ENCODE peak calls at places on chromosome 6, in eight cellular contexts. I, R, C, V, Z, D, H and N are unnamed samples.
A peak's percentile ranks its signal among the peaks of the same experiment; 100 is the strongest.

GRCh38 chr6:71420693-71421328 is 132.2 kb downstream of the OGFRL1 start:
- DNase-seq in D (no peak), C (peak; percentile 97), H (peak; percentile 92), V (peak; percentile 98), Z (peak; percentile 91), R (peak; percentile 95), I (peak; percentile 99), N (peak; percentile 95)

GRCh38 chr6:31927242-31927867 is at the start of gene C2:
- DNase-seq in V (no peak), C (no peak), I (no peak), H (no peak), D (no peak), Z (no peak), R (no peak), N (no peak)

GRCh38 chr6:11318835-11319813 is 86.7 kb upstream of the NEDD9 start:
- DNase-seq in R (no peak), I (no peak), V (no peak), H (no peak), C (no peak), Z (no peak), D (no peak), N (no peak)

GRCh38 chr6:106799008-106799952 is 169.9 kb downstream of the QRSL1 start:
- DNase-seq in R (no peak), V (peak; percentile 45), Z (no peak), C (peak; percentile 54), H (no peak), I (no peak), D (peak; percentile 25), N (no peak)

GRCh38 chr6:498795-499231 is 107.3 kb downstream of the IRF4 start:
- DNase-seq in I (no peak), D (peak; percentile 69), R (no peak), V (no peak), Z (no peak), C (no peak), H (no peak), N (no peak)

GRCh38 chr6:3811191-3811590 is 38.0 kb upstream of the FAM50B start:
- DNase-seq in I (no peak), D (no peak), V (peak; percentile 50), R (no peak), C (no peak), H (no peak), Z (no peak), N (no peak)

GRCh38 chr6:115004982-115005381 is 662.2 kb upstream of the HS3ST5 start:
- DNase-seq in R (no peak), C (no peak), D (no peak), H (no peak), Z (no peak), V (no peak), I (no peak), N (no peak)

GRCh38 chr6:37171141-37171969 is 1.4 kb downstream of the PIM1 start:
- DNase-seq in D (no peak), V (peak; percentile 66), I (peak; percentile 86), H (peak; percentile 49), R (peak; percentile 78), C (peak; percentile 55), Z (peak; percentile 48), N (peak; percentile 63)

GRCh38 chr6:42453027-42453648 is 1.4 kb upstream of the TRERF1 start:
- DNase-seq in I (peak; percentile 96), D (peak; percentile 51), C (peak; percentile 68), Z (peak; percentile 65), H (peak; percentile 89), V (peak; percentile 88), R (peak; percentile 93), N (peak; percentile 91)

GRCh38 chr6:161215193-161215592 is 58.7 kb downstream of the AGPAT4 start:
- DNase-seq in R (no peak), V (no peak), C (no peak), D (no peak), I (no peak), Z (no peak), H (no peak), N (no peak)

GRCh38 chr6:34131326-34132081 is 14.4 kb downstream of the GRM4 start:
- DNase-seq in D (no peak), C (no peak), R (no peak), V (no peak), Z (no peak), H (no peak), I (no peak), N (no peak)

GRCh38 chr6:15266423-15266996 is 20.6 kb downstream of the JARID2 start:
- DNase-seq in R (no peak), Z (no peak), H (no peak), V (no peak), C (no peak), I (no peak), D (no peak), N (no peak)

GRCh38 chr6:114764866-114765265 is 422.0 kb upstream of the HS3ST5 start:
- DNase-seq in H (no peak), C (no peak), I (no peak), R (no peak), Z (no peak), D (no peak), V (no peak), N (no peak)

GRCh38 chr6:129647044-129647443 is 62.9 kb downstream of the ARHGAP18 start:
- DNase-seq in C (no peak), V (no peak), I (no peak), Z (no peak), H (no peak), R (no peak), D (no peak), N (no peak)

GRCh38 chr6:129645371-129646139 is 64.4 kb downstream of the ARHGAP18 start:
- DNase-seq in V (no peak), R (no peak), H (no peak), Z (no peak), D (no peak), C (no peak), I (no peak), N (no peak)

GRCh38 chr6:129644567-129645015 is 65.4 kb downstream of the ARHGAP18 start:
- DNase-seq in H (no peak), Z (no peak), D (no peak), V (no peak), C (no peak), I (no peak), R (no peak), N (no peak)

GRCh38 chr6:129646617-129647016 is 63.4 kb downstream of the ARHGAP18 start:
- DNase-seq in D (peak; percentile 61), V (no peak), R (no peak), H (no peak), I (no peak), C (no peak), Z (no peak), N (no peak)

DNA sequence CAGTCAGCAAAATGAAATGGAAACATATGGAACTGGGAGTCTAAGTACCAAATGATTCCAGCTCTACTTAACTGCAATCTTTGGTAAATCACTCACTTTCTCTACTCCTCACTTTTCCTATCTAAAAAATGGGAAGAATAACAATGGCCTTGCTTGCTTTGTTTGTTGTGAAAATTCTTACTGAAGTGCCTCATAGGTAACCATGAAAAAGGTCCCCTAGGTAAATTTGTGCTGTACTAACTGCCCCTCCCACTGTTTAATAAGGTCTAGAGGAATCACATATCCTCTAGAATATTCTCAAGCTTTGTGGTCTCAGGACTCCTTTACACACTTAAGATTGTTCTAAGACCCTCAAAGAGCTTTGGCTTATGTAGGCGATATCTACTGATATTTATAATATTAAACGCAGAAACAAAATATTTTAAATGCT is 63.8 kb downstream of the ARHGAP18 start:
- DNase-seq in V (no peak), D (no peak), C (no peak), Z (no peak), H (no peak), I (no peak), R (no peak), N (no peak)
- H3K4me1 ChIP-seq in V (peaks cover 40% of the 10 kb centered on the region), D (peaks cover 37% of the 10 kb centered on the region), C (no peaks in the 10 kb centered on the region), Z (no peaks in the 10 kb centered on the region), H (peaks cover 4% of the 10 kb centered on the region), I (no peaks in the 10 kb centered on the region), R (peaks cover 53% of the 10 kb centered on the region), N (peaks cover 6% of the 10 kb centered on the region)

GRCh38 chr6:79076881-79077641 is 993 bp downstream of the PHIP start:
- DNase-seq in R (peak; percentile 95), C (peak; percentile 84), Z (peak; percentile 84), D (no peak), H (peak; percentile 85), I (peak; percentile 93), V (peak; percentile 89), N (peak; percentile 84)
- TF ChIP-seq POLR2A in R (no peak), C (no peak), Z (peak; percentile 59), D (peak; percentile 73), H (no peak), I (no peak), V (no peak), N (peak; percentile 60)

DNA sequence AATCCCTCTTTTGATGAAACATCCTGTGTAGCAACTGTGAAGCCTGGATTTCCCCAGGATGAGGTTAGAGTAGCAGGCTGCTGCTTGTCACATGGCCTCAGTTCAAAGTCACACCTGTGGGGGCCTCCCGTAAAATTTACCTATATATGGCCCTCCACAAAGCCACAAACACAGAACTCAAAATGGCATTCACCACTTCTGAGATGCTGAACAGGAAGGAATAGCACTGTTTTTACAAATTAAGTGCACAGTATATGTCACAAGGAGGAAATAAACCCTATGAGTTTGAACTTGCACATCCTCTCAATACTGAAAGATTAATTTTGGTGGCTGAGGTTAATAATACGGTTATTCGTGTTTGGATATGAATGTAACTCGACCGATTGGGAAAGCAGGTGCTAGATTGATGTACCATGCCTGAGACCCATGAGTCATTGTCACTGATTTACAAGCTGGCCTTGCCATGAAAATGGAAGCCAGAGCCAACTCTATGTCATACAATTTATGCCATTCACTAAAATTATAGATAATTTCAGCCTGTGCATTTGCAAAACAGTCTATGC is 70.6 kb downstream of the SGK1 start:
- DNase-seq in Z (no peak), H (no peak), C (no peak), V (no peak), I (no peak), R (no peak), D (peak; percentile 97), N (no peak)
- H3K27ac ChIP-seq in Z (no peak overlapping the region), H (peak overlapping the region; percentile 90), C (no peak overlapping the region), V (no peak overlapping the region), I (no peak overlapping the region), R (no peak overlapping the region), D (peak overlapping the region; percentile 64), N (no peak overlapping the region)

DNA sequence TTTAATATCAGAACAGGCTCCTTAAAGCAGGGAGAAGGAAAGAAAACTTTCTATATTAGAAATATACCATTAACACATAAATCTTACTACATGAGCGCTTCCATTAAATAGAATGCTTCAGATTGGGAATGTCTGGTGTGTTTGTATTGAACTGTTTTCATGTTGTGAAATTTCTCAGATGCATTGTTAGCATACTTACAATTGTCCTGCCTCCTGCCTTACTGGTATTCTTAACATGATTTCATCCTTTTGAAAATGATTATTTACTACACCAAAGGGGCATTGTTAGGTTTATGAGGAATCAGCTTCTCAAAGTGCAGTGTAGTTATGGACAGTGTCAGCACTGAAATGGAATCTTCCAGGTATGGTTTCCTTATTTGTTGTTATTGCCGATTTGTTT is 145.6 kb downstream of the MTFR2 start:
- DNase-seq in Z (no peak), I (no peak), V (no peak), R (no peak), H (no peak), C (no peak), D (no peak), N (no peak)
- H3K4me1 ChIP-seq in Z (no peaks in the 10 kb centered on the region), I (peaks cover 10% of the 10 kb centered on the region), V (peaks cover 17% of the 10 kb centered on the region), R (peaks cover 72% of the 10 kb centered on the region), H (peaks cover 16% of the 10 kb centered on the region), C (no peaks in the 10 kb centered on the region), D (no peaks in the 10 kb centered on the region), N (peaks cover 11% of the 10 kb centered on the region)